ENCODE peak calls at places on chromosomes 12 and 14, in nine cellular contexts. F is CD8-positive, alpha-beta T cell; X is heart right ventricle; I is brain microvascular endothelial cell; Z is GM12878; L is thyroid gland; E is ascending aorta; T is fibroblast of lung; O is tibial artery. Q is an unnamed sample.

GRCh38 chr14:22163051-22163450 is 426.0 kb downstream of the DAD1 start:
- DNase-seq in Z (no peak), I (no peak), X (no peak), O (no peak), L (no peak), T (peak; percentile 42), E (no peak), F (no peak), Q (no peak)

GRCh38 chr12:58833844-58834243 is 86.5 kb downstream of the LRIG3 start:
- DNase-seq in O (no peak), F (no peak), Z (no peak), T (no peak), E (no peak), X (no peak), I (no peak), L (no peak), Q (no peak)

GRCh38 chr14:98926802-98927201 is 345.2 kb downstream of the BCL11B start:
- DNase-seq in F (no peak), L (no peak), I (no peak), O (peak; percentile 16), Z (no peak), X (no peak), T (peak; percentile 17), E (no peak), Q (no peak)

GRCh38 chr14:54627718-54628345 is 60.9 kb downstream of the SAMD4A start:
- DNase-seq in L (no peak), E (no peak), F (no peak), T (peak; percentile 68), Z (peak; percentile 57), I (peak; percentile 81), X (peak; percentile 33), O (peak; percentile 66), Q (no peak)

GRCh38 chr12:116318738-116319050 is 41.2 kb upstream of the MED13L start:
- DNase-seq in T (peak; percentile 31), X (no peak), F (no peak), L (peak; percentile 66), O (no peak), I (no peak), Z (no peak), E (no peak), Q (no peak)

GRCh38 chr12:131861261-131862083 is 33.0 kb upstream of the ULK1 start:
- DNase-seq in L (no peak), E (no peak), F (no peak), Z (no peak), X (no peak), O (no peak), T (no peak), I (no peak), Q (no peak)

GRCh38 chr14:92655372-92655771 is 93.1 kb downstream of the LGMN start:
- DNase-seq in L (no peak), O (no peak), X (no peak), Z (no peak), F (no peak), I (no peak), E (no peak), T (no peak), Q (no peak)

GRCh38 chr14:104146651-104147345 is 8.4 kb downstream of the KIF26A start:
- DNase-seq in E (no peak), I (no peak), Z (no peak), L (no peak), O (no peak), T (no peak), X (peak; percentile 10), F (no peak), Q (no peak)

GRCh38 chr12:131025939-131026702 is 72.4 kb downstream of the ADGRD1 start:
- DNase-seq in F (no peak), O (no peak), L (no peak), T (no peak), X (no peak), E (no peak), Z (no peak), I (no peak), Q (no peak)

GRCh38 chr14:44564908-44565307 is 57.8 kb upstream of the FSCB start:
- DNase-seq in E (no peak), I (no peak), L (no peak), X (no peak), F (no peak), T (peak; percentile 10), O (no peak), Z (no peak), Q (no peak)

DNA sequence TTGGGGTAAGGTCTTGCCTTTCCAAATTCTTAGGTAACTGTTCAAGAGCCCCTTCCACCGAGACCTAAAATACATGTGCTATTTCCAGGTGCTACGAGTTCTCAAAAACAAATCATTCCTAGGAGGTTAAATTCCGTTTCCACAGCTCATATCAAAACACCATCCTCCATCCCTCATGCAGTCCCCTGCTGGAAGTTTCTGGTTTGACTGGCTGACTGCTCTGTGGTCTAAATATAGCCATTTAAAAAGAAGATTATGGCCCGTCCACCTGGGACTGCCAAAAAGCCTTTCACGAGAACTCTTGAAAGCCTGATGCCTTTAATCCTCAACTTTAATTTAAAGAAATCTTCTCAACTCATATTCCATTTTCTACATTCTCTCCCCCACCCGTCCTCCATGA is 201.5 kb upstream of the MYL2 start:
- DNase-seq in O (no peak), X (no peak), L (no peak), T (no peak), F (no peak), I (no peak), Z (no peak), E (no peak), Q (no peak)
- TF ChIP-seq CTCF in O (no peak), X (no peak), L (no peak), T (no peak), F (no peak), I (no peak), Z (no peak), E (no peak), Q (no peak)

GRCh38 chr12:72273499-72273837 is 1.3 kb downstream of the TRHDE start:
- DNase-seq in I (no peak), Z (no peak), X (no peak), F (no peak), T (no peak), O (no peak), E (no peak), L (no peak), Q (no peak)

GRCh38 chr12:72272731-72273498 is 745 bp downstream of the TRHDE start:
- DNase-seq in X (peak; percentile 18), F (no peak), Z (no peak), T (peak; percentile 73), O (no peak), L (no peak), I (no peak), E (no peak), Q (no peak)

GRCh38 chr12:72275551-72275950 is 3.4 kb downstream of the TRHDE start:
- DNase-seq in O (no peak), L (no peak), X (no peak), T (peak; percentile 58), E (no peak), Z (no peak), I (no peak), F (no peak), Q (no peak)

GRCh38 chr12:72274926-72275325 is 2.8 kb downstream of the TRHDE start:
- DNase-seq in O (no peak), L (no peak), Z (no peak), T (peak; percentile 95), I (no peak), E (no peak), F (no peak), X (no peak), Q (no peak)

GRCh38 chr12:72273851-72274284 is 1.7 kb downstream of the TRHDE start:
- DNase-seq in F (no peak), O (no peak), E (no peak), X (peak; percentile 12), T (peak; percentile 28), I (no peak), Z (no peak), L (no peak), Q (no peak)
- H3K27me3 ChIP-seq in F (peaks cover 4% of the 10 kb centered on the region), O (no peaks in the 10 kb centered on the region), E (peaks cover 4% of the 10 kb centered on the region), X (peaks cover 55% of the 10 kb centered on the region), T (peaks cover 6% of the 10 kb centered on the region), I (no peaks in the 10 kb centered on the region), Z (peaks cover 9% of the 10 kb centered on the region), L (peaks cover 9% of the 10 kb centered on the region), Q (no peaks in the 10 kb centered on the region)

GRCh38 chr12:66129934-66130266 is 650 bp downstream of the LLPH start:
- DNase-seq in O (no peak), E (no peak), X (no peak), F (no peak), Z (no peak), I (peak; percentile 11), L (no peak), T (no peak), Q (no peak)

GRCh38 chr12:66131067-66131688 is 628 bp upstream of the LLPH start:
- DNase-seq in Z (no peak), I (no peak), T (no peak), O (no peak), F (no peak), E (no peak), X (no peak), L (no peak), Q (no peak)

GRCh38 chr12:66132408-66132807 is 1.9 kb upstream of the LLPH start:
- DNase-seq in F (no peak), E (no peak), X (no peak), L (no peak), T (peak; percentile 35), I (peak; percentile 89), Z (no peak), O (no peak), Q (peak; percentile 79)

GRCh38 chr12:66127695-66128094 is 2.9 kb downstream of the LLPH start:
- DNase-seq in L (no peak), I (peak; percentile 71), F (no peak), O (no peak), Z (no peak), X (no peak), T (no peak), E (no peak), Q (no peak)

GRCh38 chr12:66130267-66131066 is at the start of gene LLPH:
- DNase-seq in L (peak; percentile 90), I (peak; percentile 84), T (peak; percentile 86), E (peak; percentile 53), X (peak; percentile 85), O (peak; percentile 84), Z (peak; percentile 57), F (peak; percentile 75), Q (peak; percentile 83)
- H3K4me3 ChIP-seq in L (peak within 1 kb of the TSS; percentile 71), I (peak within 1 kb of the TSS; percentile 100), T (peak within 1 kb of the TSS; percentile 80), E (peak within 1 kb of the TSS; percentile 82), X (peak within 1 kb of the TSS; percentile 88), O (peak within 1 kb of the TSS; percentile 78), Z (peak within 1 kb of the TSS; percentile 92), F (peak within 1 kb of the TSS; percentile 91), Q (peak within 1 kb of the TSS; percentile 69)

GRCh38 chr12:15151141-15152091 is 69.8 kb downstream of the RERG start:
- DNase-seq in E (no peak), X (no peak), O (no peak), Z (no peak), F (no peak), L (no peak), T (peak; percentile 66), I (peak; percentile 38), Q (no peak)

GRCh38 chr12:15152864-15153263 is 68.4 kb downstream of the RERG start:
- DNase-seq in Z (no peak), X (no peak), I (no peak), F (no peak), E (no peak), T (peak; percentile 83), L (no peak), O (no peak), Q (peak; percentile 59)

GRCh38 chr12:15155271-15155670 is 65.9 kb downstream of the RERG start:
- DNase-seq in I (no peak), E (no peak), Z (no peak), O (no peak), L (no peak), X (no peak), F (no peak), T (no peak), Q (no peak)

GRCh38 chr12:15154108-15154507 is 67.1 kb downstream of the RERG start:
- DNase-seq in F (no peak), E (no peak), O (no peak), Z (no peak), L (no peak), X (no peak), T (no peak), I (no peak), Q (no peak)

GRCh38 chr12:15152456-15152855 is 68.8 kb downstream of the RERG start:
- DNase-seq in X (no peak), T (peak; percentile 52), E (no peak), L (no peak), I (no peak), O (peak; percentile 53), Z (no peak), F (no peak), Q (no peak)
- TF ChIP-seq CTCF in X (no peak), T (peak; percentile 59), E (peak; percentile 46), L (no peak), I (peak; percentile 55), O (peak; percentile 61), Z (no peak), F (no peak), Q (peak; percentile 35)

Q was measured in kidney epithelial cell.